ENCODE peak calls at places on chromosomes 6 and 20, in five cellular contexts. G is endothelial cell of umbilical vein, X is GM12878, Q is A549, B is NB4. Z is an unnamed sample.

GRCh38 chr6:144315226-144315980 is 30.3 kb downstream of the UTRN start:
- DNase-seq in G (peak), Q (no peak), X (no peak), B (no peak), Z (no peak)

GRCh38 chr20:59020938-59021551 is 1.8 kb downstream of the TUBB1 start:
- DNase-seq in G (no peak), B (no peak), Q (no peak), X (no peak), Z (peak)

GRCh38 chr6:141252828-141253608 is 879.7 kb upstream of the GJE1 start:
- DNase-seq in X (no peak), Q (no peak), B (no peak), G (peak), Z (no peak)

GRCh38 chr6:53679446-53679933 is 13.9 kb upstream of the KLHL31 start:
- DNase-seq in X (no peak), B (peak), Q (peak), G (peak), Z (peak)

GRCh38 chr20:34988176-34988540 is 32.5 kb downstream of the MYH7B start:
- DNase-seq in X (no peak), B (no peak), Q (no peak), G (no peak), Z (no peak)

GRCh38 chr6:36692861-36693702 is 4.5 kb upstream of the RAB44 start:
- DNase-seq in X (no peak), G (no peak), B (no peak), Q (no peak), Z (no peak)

GRCh38 chr20:58174708-58175287 is 53.7 kb downstream of the ANKRD60 start:
- DNase-seq in B (no peak), X (no peak), G (no peak), Q (no peak), Z (no peak)

GRCh38 chr20:10225439-10226080 is 6.9 kb downstream of the SNAP25 start:
- DNase-seq in G (no peak), B (peak), X (no peak), Q (peak), Z (peak)

GRCh38 chr6:29014729-29015608 is 9.9 kb upstream of the ZNF311 start:
- DNase-seq in X (no peak), B (peak), Q (no peak), G (no peak), Z (no peak)

GRCh38 chr20:25336561-25337422 is 53.8 kb downstream of the ABHD12 start:
- DNase-seq in Q (peak), B (peak), X (no peak), G (no peak), Z (no peak)

GRCh38 chr20:37263686-37264085 is 2.1 kb upstream of the GHRH start:
- DNase-seq in Q (no peak), X (no peak), B (no peak), G (no peak), Z (no peak)

GRCh38 chr6:124970243-124970642 is 8.0 kb downstream of the RNF217 start:
- DNase-seq in G (no peak), X (no peak), B (no peak), Q (no peak), Z (no peak)

GRCh38 chr6:3209114-3210023 is 18.1 kb downstream of the TUBB2B start:
- DNase-seq in B (peak), G (no peak), X (peak), Q (peak), Z (peak)

GRCh38 chr6:64712606-64713005 is 994.4 kb downstream of the EYS start:
- DNase-seq in Q (no peak), B (no peak), G (no peak), X (no peak), Z (no peak)

GRCh38 chr6:70413829-70414494 is 654 bp downstream of the FAM135A start:
- DNase-seq in X (no peak), G (peak), Q (peak), B (peak), Z (peak)

GRCh38 chr20:24382775-24383174 is 86.7 kb upstream of the SYNDIG1 start:
- DNase-seq in G (no peak), B (no peak), Q (no peak), X (no peak), Z (no peak)

GRCh38 chr6:46380152-46380807 is 111.0 kb downstream of the RCAN2 start:
- DNase-seq in Q (no peak), G (no peak), X (no peak), B (no peak), Z (no peak)
- TF ChIP-seq MYC in Q (no peak), G (no peak), X (no peak), B (no peak), Z (no peak)

DNA sequence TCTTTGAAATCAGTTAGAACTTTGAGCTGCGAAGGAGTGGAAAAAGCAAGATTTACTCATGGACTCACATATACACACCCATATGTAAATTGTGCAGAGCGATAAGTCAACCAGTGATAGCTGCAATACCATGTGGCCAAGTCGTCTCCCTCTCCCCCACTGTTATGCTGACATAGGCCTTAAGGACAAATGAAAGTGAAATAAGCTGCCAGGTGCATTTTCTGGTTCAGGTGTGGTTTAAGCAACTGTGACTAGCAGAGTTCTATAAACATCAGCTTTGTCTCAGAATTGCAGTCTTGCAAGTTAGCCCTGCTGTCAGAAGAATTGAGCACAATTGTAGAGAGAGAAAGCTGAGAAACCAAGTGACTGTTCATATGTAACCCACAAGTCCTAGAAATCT is 9.6 kb downstream of the FAM83B start:
- DNase-seq in X (no peak), Q (no peak), G (no peak), B (no peak), Z (no peak)
- TF ChIP-seq MYC in X (no peak), Q (no peak), G (no peak), B (no peak), Z (no peak)

GRCh38 chr6:45614488-45615285 is 237.0 kb upstream of the SUPT3H start:
- DNase-seq in G (no peak), X (no peak), Q (no peak), B (peak), Z (no peak)
- TF ChIP-seq MYC in G (no peak), X (no peak), Q (no peak), B (no peak), Z (no peak)

GRCh38 chr6:15065603-15066002 is 180.3 kb upstream of the JARID2 start:
- DNase-seq in B (no peak), X (no peak), G (no peak), Q (no peak), Z (no peak)

GRCh38 chr6:15061908-15062307 is 184.0 kb upstream of the JARID2 start:
- DNase-seq in G (no peak), Q (no peak), X (no peak), B (no peak), Z (no peak)

GRCh38 chr6:15063253-15063853 is 182.5 kb upstream of the JARID2 start:
- DNase-seq in Q (no peak), X (no peak), G (no peak), B (peak), Z (no peak)

GRCh38 chr6:15061176-15061575 is 184.7 kb upstream of the JARID2 start:
- DNase-seq in Q (no peak), X (no peak), G (no peak), B (no peak), Z (no peak)

DNA sequence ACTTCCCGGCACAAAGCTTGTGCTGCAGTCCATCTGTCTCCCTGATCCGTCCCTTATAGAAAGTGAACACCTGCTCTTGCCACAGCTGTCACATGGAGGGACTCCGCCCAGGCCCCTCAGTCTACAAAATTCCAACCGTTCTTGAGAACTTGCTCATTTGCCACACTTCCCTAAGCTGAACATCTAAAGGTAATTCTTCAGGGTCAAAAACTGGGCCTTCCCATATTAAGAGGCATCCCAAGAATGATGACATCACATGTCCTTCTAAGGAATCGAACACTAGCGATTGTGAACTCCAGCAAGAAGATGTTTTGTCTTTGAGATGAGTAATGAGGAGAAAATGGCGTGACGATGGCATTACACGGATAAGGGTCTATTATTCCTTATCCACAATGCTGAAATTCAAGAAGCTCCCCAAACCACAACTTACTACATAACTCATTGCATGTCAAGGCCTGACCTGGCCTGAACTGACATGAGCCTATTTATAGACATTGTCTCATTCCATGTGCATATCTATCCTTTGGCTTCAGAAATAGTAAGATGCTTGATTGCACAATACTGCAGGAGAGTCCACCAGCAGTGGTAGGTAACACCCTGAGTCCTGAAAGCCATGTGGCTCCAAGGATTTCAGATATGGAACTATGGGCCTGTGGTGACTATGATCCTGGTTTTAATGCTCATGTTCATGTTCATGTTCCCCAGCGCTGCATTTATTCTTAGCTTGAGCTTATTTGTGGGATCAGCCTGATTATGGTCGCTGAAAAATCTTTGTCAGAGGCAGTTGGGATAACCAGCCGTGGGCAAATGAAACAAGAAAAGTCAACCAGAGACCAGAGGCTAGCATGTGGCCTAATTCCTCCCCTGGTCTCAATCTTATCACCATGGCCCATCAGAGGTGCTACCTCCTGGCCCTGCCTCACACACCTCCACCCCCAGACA is 183.3 kb upstream of the JARID2 start:
- DNase-seq in G (no peak), B (peak), Q (no peak), X (no peak), Z (peak)
- TF ChIP-seq MYC in G (no peak), B (peak), Q (no peak), X (no peak), Z (no peak)

GRCh38 chr6:33093857-33094256 is 18.1 kb downstream of the HLA-DPB1 start:
- DNase-seq in G (no peak), Q (no peak), X (no peak), B (no peak), Z (no peak)

GRCh38 chr6:33088931-33089640 is 13.3 kb downstream of the HLA-DPB1 start:
- DNase-seq in Q (no peak), G (no peak), B (no peak), X (no peak), Z (no peak)

GRCh38 chr6:33092385-33092784 is 16.6 kb downstream of the HLA-DPB1 start:
- DNase-seq in B (no peak), X (no peak), Q (no peak), G (no peak), Z (no peak)

GRCh38 chr6:33088258-33088930 is 12.6 kb downstream of the HLA-DPB1 start:
- DNase-seq in B (no peak), Q (no peak), X (no peak), G (no peak), Z (no peak)

DNA sequence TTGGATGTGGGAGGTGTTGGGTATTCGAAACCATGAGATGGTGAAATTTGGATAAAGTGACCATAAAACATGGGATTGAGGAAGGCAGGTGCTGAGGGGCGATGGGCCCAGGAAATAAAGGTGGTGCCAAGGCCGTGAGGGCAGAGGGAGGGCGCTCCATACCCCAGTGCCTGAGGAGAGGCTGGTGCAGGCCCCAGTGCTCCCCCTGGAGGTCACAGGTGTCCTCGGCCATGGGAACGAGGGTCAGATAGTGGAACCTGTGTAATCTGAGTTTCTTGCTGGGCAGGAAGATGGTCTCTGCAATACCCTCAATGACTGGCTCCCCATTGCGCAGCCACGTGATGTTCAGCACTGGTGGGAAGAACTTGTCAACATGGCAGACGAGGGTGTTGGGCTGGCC is 16.2 kb downstream of the HLA-DPB1 start:
- DNase-seq in X (no peak), Q (no peak), G (no peak), B (peak), Z (peak)
- TF ChIP-seq MYC in X (no peak), Q (no peak), G (no peak), B (no peak), Z (no peak)

GRCh38 chr20:23078994-23079364 is 7.1 kb downstream of the CD93 start:
- DNase-seq in B (no peak), X (no peak), G (no peak), Q (no peak), Z (no peak)
- TF ChIP-seq MYC in B (no peak), X (no peak), G (no peak), Q (no peak), Z (no peak)

DNA sequence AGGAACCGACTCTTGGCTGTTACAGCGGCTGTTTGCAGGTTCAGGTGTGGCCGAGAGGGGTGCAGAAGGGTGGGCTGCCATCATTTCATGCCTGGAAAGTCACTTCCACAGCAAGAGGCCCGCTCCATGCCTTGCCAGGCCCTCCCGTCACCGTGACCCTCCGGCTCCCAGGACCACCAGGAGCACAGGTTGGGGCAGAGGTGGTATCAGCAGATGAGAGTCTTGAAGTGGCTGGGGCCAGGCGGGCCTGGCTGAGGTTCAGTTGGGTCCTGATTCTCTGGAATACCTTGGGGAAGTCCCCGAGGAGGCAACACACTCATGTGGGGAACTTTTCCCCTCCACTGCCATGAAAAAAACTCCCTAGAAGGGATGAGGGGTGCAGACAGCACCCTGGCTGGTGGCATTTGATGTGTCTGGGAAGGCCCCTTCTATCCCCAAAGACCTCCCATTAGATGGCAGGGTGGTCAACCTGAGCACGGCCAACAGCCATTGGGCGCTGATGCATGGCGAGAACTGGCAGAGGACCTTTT is 34.2 kb upstream of the IRF4 start:
- DNase-seq in B (no peak), Q (no peak), X (no peak), G (no peak), Z (no peak)
- TF ChIP-seq MYC in B (no peak), Q (no peak), X (no peak), G (no peak), Z (no peak)

GRCh38 chr20:61785567-61785816 is 280.2 kb downstream of the TAF4 start:
- DNase-seq in Q (no peak), B (no peak), G (no peak), X (no peak), Z (no peak)
- TF ChIP-seq MYC in Q (no peak), B (no peak), G (no peak), X (no peak), Z (no peak)

GRCh38 chr6:153162172-153162571 is 31.1 kb upstream of the RGS17 start:
- DNase-seq in Q (no peak), B (no peak), X (no peak), G (no peak), Z (no peak)
- TF ChIP-seq MYC in Q (no peak), B (no peak), X (no peak), G (no peak), Z (no peak)